ENCODE peak calls at places on chromosomes 13 and 19, in five cellular contexts. One of them, this sample, is unnamed.

GRCh38 chr19:3047307-3048189 is 14.7 kb downstream of the TLE5 start:
- DNase-seq in PC-3: peak
- DNase-seq in left ventricle myocardium inferior: peak
- DNase-seq in nephron progenitor cell: peak
- DNase-seq in body of pancreas: peak
- DNase-seq in this sample: peak

GRCh38 chr13:83549671-83550070 is 332.6 kb downstream of the SLITRK1 start:
- DNase-seq in PC-3: no peak
- DNase-seq in nephron progenitor cell: no peak
- DNase-seq in body of pancreas: no peak
- DNase-seq in left ventricle myocardium inferior: no peak
- DNase-seq in this sample: no peak

GRCh38 chr19:4369109-4369887 is 25.9 kb downstream of the MPND start:
- DNase-seq in PC-3: no peak
- DNase-seq in nephron progenitor cell: peak
- DNase-seq in left ventricle myocardium inferior: peak
- DNase-seq in body of pancreas: no peak
- DNase-seq in this sample: peak

GRCh38 chr19:2618611-2619010 is 83.9 kb downstream of the GNG7 start:
- DNase-seq in left ventricle myocardium inferior: peak
- DNase-seq in body of pancreas: no peak
- DNase-seq in nephron progenitor cell: no peak
- DNase-seq in PC-3: peak
- DNase-seq in this sample: no peak

GRCh38 chr19:18290250-18291018 is 9.0 kb upstream of the JUND start:
- DNase-seq in PC-3: no peak
- DNase-seq in body of pancreas: no peak
- DNase-seq in left ventricle myocardium inferior: peak
- DNase-seq in nephron progenitor cell: no peak
- DNase-seq in this sample: no peak

GRCh38 chr13:96958286-96958891 is 35.9 kb downstream of the OXGR1 start:
- DNase-seq in body of pancreas: peak
- DNase-seq in left ventricle myocardium inferior: no peak
- DNase-seq in PC-3: peak
- DNase-seq in nephron progenitor cell: peak
- DNase-seq in this sample: peak

GRCh38 chr19:6685482-6685881 is 15.5 kb upstream of the TNFSF14 start:
- DNase-seq in left ventricle myocardium inferior: no peak
- DNase-seq in PC-3: no peak
- DNase-seq in body of pancreas: no peak
- DNase-seq in nephron progenitor cell: no peak
- DNase-seq in this sample: no peak

GRCh38 chr19:871446-872265 is 12.2 kb downstream of the CFD start:
- DNase-seq in nephron progenitor cell: no peak
- DNase-seq in left ventricle myocardium inferior: no peak
- DNase-seq in PC-3: no peak
- DNase-seq in body of pancreas: no peak
- DNase-seq in this sample: no peak

GRCh38 chr13:98557934-98558630 is 18.8 kb downstream of the STK24 start:
- DNase-seq in left ventricle myocardium inferior: no peak
- DNase-seq in nephron progenitor cell: no peak
- DNase-seq in PC-3: no peak
- DNase-seq in body of pancreas: no peak
- DNase-seq in this sample: no peak

GRCh38 chr19:45076029-45076850 is at the start of gene ZNF296:
- DNase-seq in body of pancreas: peak
- DNase-seq in left ventricle myocardium inferior: peak
- DNase-seq in PC-3: peak
- DNase-seq in nephron progenitor cell: peak
- DNase-seq in this sample: peak

GRCh38 chr19:42311612-42312160 is 1.4 kb upstream of the TMEM145 start:
- DNase-seq in left ventricle myocardium inferior: no peak
- DNase-seq in body of pancreas: no peak
- DNase-seq in nephron progenitor cell: no peak
- DNase-seq in PC-3: no peak
- DNase-seq in this sample: no peak
- TF ChIP-seq CTCF in left ventricle myocardium inferior: no peak
- TF ChIP-seq CTCF in body of pancreas: no peak
- TF ChIP-seq CTCF in nephron progenitor cell: no peak
- TF ChIP-seq CTCF in PC-3: no peak
- TF ChIP-seq CTCF in this sample: no peak

GRCh38 chr13:63636231-63636993 is 2220.8 kb upstream of the PCDH20 start:
- DNase-seq in PC-3: peak
- DNase-seq in left ventricle myocardium inferior: no peak
- DNase-seq in nephron progenitor cell: no peak
- DNase-seq in body of pancreas: no peak
- DNase-seq in this sample: no peak
- TF ChIP-seq CTCF in PC-3: peak
- TF ChIP-seq CTCF in left ventricle myocardium inferior: no peak
- TF ChIP-seq CTCF in nephron progenitor cell: no peak
- TF ChIP-seq CTCF in body of pancreas: peak
- TF ChIP-seq CTCF in this sample: no peak

DNA sequence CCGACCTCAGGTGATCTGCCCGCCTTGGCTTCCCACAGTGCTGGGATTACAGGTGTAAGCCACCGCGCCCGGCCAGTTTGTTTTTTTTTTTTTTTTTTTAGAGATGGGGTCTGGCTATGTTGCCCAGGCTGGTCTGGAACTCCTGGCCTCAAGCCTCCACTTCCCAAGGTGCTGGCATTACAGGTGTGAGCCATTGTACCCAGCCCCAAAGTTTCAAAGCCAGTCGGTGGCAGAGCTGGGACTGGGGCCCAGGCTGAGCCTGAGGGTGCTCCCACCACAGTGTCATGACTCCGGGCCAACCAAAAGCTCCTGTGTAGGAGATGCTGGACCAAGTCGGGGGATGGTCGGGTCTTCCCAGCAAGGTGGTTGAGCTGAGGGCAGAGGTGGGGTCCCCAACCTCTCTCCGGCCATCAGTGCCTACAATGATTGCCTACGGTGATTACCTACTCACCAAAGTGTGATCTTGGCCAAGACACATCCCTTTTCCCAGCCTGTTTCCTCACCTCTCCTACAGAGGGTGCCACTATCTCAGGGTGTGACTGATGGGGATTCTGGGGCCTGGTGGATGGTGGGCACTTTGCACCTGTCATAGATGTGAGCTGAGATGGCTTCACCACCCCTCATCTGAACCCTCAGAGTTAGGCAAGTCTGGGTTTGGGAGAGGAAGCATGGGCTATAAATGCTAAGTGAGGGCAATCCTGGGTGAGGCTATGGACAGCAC is 5.9 kb upstream of the SAMD1 start:
- DNase-seq in left ventricle myocardium inferior: no peak
- DNase-seq in body of pancreas: no peak
- DNase-seq in nephron progenitor cell: no peak
- DNase-seq in PC-3: no peak
- DNase-seq in this sample: no peak
- TF ChIP-seq CTCF in left ventricle myocardium inferior: no peak
- TF ChIP-seq CTCF in body of pancreas: no peak
- TF ChIP-seq CTCF in nephron progenitor cell: no peak
- TF ChIP-seq CTCF in PC-3: peak
- TF ChIP-seq CTCF in this sample: no peak

DNA sequence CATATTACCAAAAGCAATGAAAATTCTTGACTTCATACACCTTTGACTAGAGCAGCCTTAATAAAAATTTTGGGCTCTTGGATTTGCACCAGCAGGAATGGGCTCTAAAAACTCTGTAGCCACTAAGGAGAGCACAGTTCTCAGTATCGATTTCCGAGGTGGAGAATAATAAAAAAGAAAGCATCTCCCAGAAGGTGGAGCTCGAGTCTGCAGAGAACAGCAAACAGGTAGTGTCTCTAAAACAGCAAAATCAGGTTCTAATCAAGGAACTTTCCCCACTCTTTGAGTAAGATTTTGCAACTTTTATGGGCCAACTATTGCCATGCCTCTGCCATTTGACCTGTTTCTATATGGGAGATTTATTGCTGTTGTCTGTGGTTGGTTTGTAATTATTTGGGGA is 258.7 kb upstream of the GPC6 start:
- DNase-seq in PC-3: peak
- DNase-seq in nephron progenitor cell: no peak
- DNase-seq in left ventricle myocardium inferior: no peak
- DNase-seq in body of pancreas: no peak
- DNase-seq in this sample: no peak
- TF ChIP-seq CTCF in PC-3: peak
- TF ChIP-seq CTCF in nephron progenitor cell: no peak
- TF ChIP-seq CTCF in left ventricle myocardium inferior: no peak
- TF ChIP-seq CTCF in body of pancreas: no peak
- TF ChIP-seq CTCF in this sample: no peak

DNA sequence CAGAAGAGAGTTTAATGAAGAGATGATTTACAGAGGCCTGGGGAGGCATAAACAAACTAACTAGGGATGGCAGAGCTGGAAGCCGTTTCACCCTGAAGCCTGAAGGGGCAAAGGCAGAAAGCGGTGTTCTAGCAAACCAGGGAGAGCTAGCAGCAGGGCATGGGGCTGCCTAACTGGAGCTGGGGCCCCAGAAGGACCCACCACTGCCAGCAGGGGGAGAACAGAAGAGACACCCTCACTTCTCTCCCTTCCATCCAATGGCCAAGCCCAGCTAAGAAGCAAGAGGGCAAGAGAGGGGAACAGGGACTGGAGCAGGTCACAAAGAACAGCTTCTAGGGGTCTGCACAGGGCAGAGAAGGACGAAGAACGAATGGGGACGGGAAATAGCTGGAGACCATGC is 195.5 kb downstream of the KATNAL1 start:
- DNase-seq in PC-3: no peak
- DNase-seq in left ventricle myocardium inferior: no peak
- DNase-seq in nephron progenitor cell: peak
- DNase-seq in body of pancreas: no peak
- DNase-seq in this sample: no peak
- TF ChIP-seq CTCF in PC-3: peak
- TF ChIP-seq CTCF in left ventricle myocardium inferior: no peak
- TF ChIP-seq CTCF in nephron progenitor cell: peak
- TF ChIP-seq CTCF in body of pancreas: no peak
- TF ChIP-seq CTCF in this sample: no peak

GRCh38 chr19:58400916-58401824 is 5.7 kb downstream of the RNF225 start:
- DNase-seq in PC-3: peak
- DNase-seq in left ventricle myocardium inferior: peak
- DNase-seq in body of pancreas: peak
- DNase-seq in nephron progenitor cell: peak
- DNase-seq in this sample: peak
- TF ChIP-seq CTCF in PC-3: peak
- TF ChIP-seq CTCF in left ventricle myocardium inferior: peak
- TF ChIP-seq CTCF in body of pancreas: no peak
- TF ChIP-seq CTCF in nephron progenitor cell: no peak
- TF ChIP-seq CTCF in this sample: no peak

DNA sequence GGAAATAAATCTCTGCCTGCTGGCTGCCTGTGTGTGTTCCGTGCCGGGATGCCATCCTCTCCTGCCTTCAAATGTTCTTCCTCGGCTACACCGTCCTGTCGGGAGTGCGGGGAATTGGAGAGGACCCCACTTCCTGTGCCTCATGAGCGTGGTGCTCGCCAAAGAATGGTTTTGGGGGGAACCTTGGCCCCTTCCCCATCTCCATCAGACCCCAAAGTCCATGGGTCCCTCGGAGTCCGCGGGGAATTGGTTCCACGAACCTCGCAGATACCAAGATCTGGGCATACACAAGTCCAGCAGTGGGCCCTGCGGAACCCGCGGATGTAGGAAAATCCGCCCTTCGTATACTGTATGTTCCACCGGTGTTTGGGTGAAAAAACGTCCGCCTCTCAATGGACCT is 2.3 kb upstream of the ZNF865 start:
- DNase-seq in PC-3: no peak
- DNase-seq in left ventricle myocardium inferior: no peak
- DNase-seq in nephron progenitor cell: no peak
- DNase-seq in body of pancreas: no peak
- DNase-seq in this sample: no peak
- TF ChIP-seq CTCF in PC-3: no peak
- TF ChIP-seq CTCF in left ventricle myocardium inferior: no peak
- TF ChIP-seq CTCF in nephron progenitor cell: no peak
- TF ChIP-seq CTCF in body of pancreas: no peak
- TF ChIP-seq CTCF in this sample: no peak

GRCh38 chr13:52034616-52035226 is 10.2 kb downstream of the UTP14C start:
- DNase-seq in PC-3: no peak
- DNase-seq in left ventricle myocardium inferior: no peak
- DNase-seq in body of pancreas: no peak
- DNase-seq in nephron progenitor cell: no peak
- DNase-seq in this sample: no peak
- TF ChIP-seq CTCF in PC-3: no peak
- TF ChIP-seq CTCF in left ventricle myocardium inferior: no peak
- TF ChIP-seq CTCF in body of pancreas: no peak
- TF ChIP-seq CTCF in nephron progenitor cell: no peak
- TF ChIP-seq CTCF in this sample: no peak

DNA sequence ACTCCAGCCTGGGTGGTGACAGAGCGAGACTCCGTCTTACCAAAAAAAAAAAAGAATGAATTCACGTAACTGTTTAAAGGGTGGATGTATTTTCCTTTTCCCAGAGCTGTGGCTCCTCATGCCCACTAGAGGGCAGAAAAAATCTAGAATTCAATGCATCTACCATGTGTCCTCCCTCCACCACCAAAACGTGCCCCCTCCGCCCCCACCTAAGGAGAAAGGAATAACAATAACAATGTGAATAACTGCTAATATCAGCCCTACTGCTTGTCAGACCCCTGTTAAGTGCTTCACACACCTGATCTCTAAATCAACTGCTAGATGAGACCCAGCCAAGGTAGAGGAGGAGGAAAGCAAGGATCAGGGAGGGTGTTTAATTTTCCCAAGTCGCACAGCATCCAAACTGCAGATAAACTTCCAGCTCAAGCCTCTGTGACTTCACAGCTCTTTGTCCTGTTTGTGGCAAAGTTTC is 20.2 kb upstream of the PNMA8B start:
- DNase-seq in PC-3: peak
- DNase-seq in body of pancreas: no peak
- DNase-seq in nephron progenitor cell: no peak
- DNase-seq in left ventricle myocardium inferior: no peak
- DNase-seq in this sample: no peak
- TF ChIP-seq CTCF in PC-3: peak
- TF ChIP-seq CTCF in body of pancreas: peak
- TF ChIP-seq CTCF in nephron progenitor cell: peak
- TF ChIP-seq CTCF in left ventricle myocardium inferior: peak
- TF ChIP-seq CTCF in this sample: peak